ENCODE peak calls at places on chromosome 14, in nine cellular contexts. Y, Z, K, L, F, V, D, U and J are unnamed samples.

GRCh38 chr14:57889245-57889644 is 23.4 kb upstream of the SLC35F4 start:
- DNase-seq in U (peak), F (no peak), Y (peak), L (no peak), Z (no peak), K (no peak), V (no peak), D (no peak), J (peak)

GRCh38 chr14:35387209-35387608 is 17.3 kb downstream of the NFKBIA start:
- DNase-seq in L (no peak), V (no peak), K (no peak), F (no peak), D (no peak), Z (no peak), U (no peak), Y (no peak), J (no peak)

GRCh38 chr14:85165091-85165490 is 364.9 kb upstream of the FLRT2 start:
- DNase-seq in F (no peak), K (no peak), V (no peak), Y (no peak), Z (no peak), D (no peak), L (no peak), U (no peak), J (no peak)

GRCh38 chr14:34676516-34677211 is 37.7 kb downstream of the CFL2 start:
- DNase-seq in D (no peak), F (no peak), K (no peak), V (no peak), Y (no peak), U (no peak), L (no peak), Z (no peak), J (no peak)

GRCh38 chr14:54642950-54643695 is 76.2 kb downstream of the SAMD4A start:
- DNase-seq in V (no peak), U (no peak), Y (no peak), L (no peak), D (no peak), F (no peak), Z (no peak), K (no peak), J (no peak)

GRCh38 chr14:71885301-71885700 is 46.9 kb upstream of the RGS6 start:
- DNase-seq in V (no peak), Y (no peak), K (no peak), Z (no peak), D (no peak), U (no peak), F (no peak), L (no peak), J (no peak)

GRCh38 chr14:24332094-24332983 is 2.5 kb downstream of the ADCY4 start:
- DNase-seq in L (peak), Z (peak), Y (peak), U (peak), V (no peak), D (peak), K (peak), F (peak), J (peak)

GRCh38 chr14:99327458-99328250 is 55.7 kb upstream of the BCL11B start:
- DNase-seq in K (no peak), V (no peak), U (no peak), Y (no peak), F (no peak), Z (no peak), D (no peak), L (peak), J (no peak)

GRCh38 chr14:93007225-93007997 is 84.5 kb downstream of the CHGA start:
- DNase-seq in L (no peak), V (no peak), U (no peak), K (peak), Z (no peak), Y (no peak), F (no peak), D (no peak), J (peak)

GRCh38 chr14:22370084-22370847 is 218.8 kb downstream of the DAD1 start:
- DNase-seq in Y (no peak), L (no peak), V (no peak), U (peak), K (no peak), Z (no peak), F (no peak), D (no peak), J (peak)

GRCh38 chr14:96071561-96071960 is 32.4 kb downstream of the C14orf132 start:
- DNase-seq in F (no peak), U (no peak), V (no peak), L (peak), Y (no peak), Z (no peak), K (no peak), D (no peak), J (no peak)

GRCh38 chr14:52052289-52052943 is 16.4 kb downstream of the NID2 start:
- DNase-seq in Z (no peak), U (no peak), K (no peak), F (no peak), D (no peak), Y (no peak), L (no peak), V (no peak), J (no peak)